ENCODE peak calls at places on chromosome 15, in six cellular contexts. S is psoas muscle, O is astrocyte of the spinal cord, L is lower leg skin, F is NCI-H1417, Z is frontal cortex. K is an unnamed sample.

GRCh38 chr15:55230051-55230670 is 33.4 kb upstream of the RSL24D1 start:
- DNase-seq in S (no peak), O (peak), L (no peak), F (no peak), Z (no peak), K (no peak)

GRCh38 chr15:92906563-92907081 is 6.5 kb downstream of the CHD2 start:
- DNase-seq in S (no peak), O (peak), L (no peak), F (no peak), Z (no peak), K (peak)

GRCh38 chr15:82856397-82857170 is 47.2 kb downstream of the WHAMM start:
- DNase-seq in S (no peak), O (no peak), L (peak), F (no peak), Z (no peak), K (no peak)

GRCh38 chr15:52857937-52858336 is 67.8 kb upstream of the ONECUT1 start:
- DNase-seq in S (no peak), O (peak), L (no peak), F (no peak), Z (no peak), K (no peak)

GRCh38 chr15:59349715-59350420 is 22.8 kb downstream of the MYO1E start:
- DNase-seq in S (peak), O (peak), L (no peak), F (no peak), Z (peak), K (no peak)

GRCh38 chr15:38635170-38635569 is 70.6 kb upstream of the RASGRP1 start:
- DNase-seq in S (no peak), O (no peak), L (no peak), F (no peak), Z (no peak), K (no peak)

GRCh38 chr15:92711457-92711831 is 55.9 kb upstream of the FAM174B start:
- DNase-seq in S (no peak), O (no peak), L (no peak), F (no peak), Z (no peak), K (no peak)

GRCh38 chr15:94963953-94964352 is 732.6 kb downstream of the MCTP2 start:
- DNase-seq in S (no peak), O (no peak), L (no peak), F (no peak), Z (no peak), K (no peak)

GRCh38 chr15:40953713-40954074 is 423 bp downstream of the CHAC1 start:
- DNase-seq in S (no peak), O (no peak), L (no peak), F (no peak), Z (no peak), K (no peak)

GRCh38 chr15:73686781-73687256 is 2.6 kb downstream of the CD276 start:
- DNase-seq in S (no peak), O (peak), L (peak), F (no peak), Z (no peak), K (no peak)

GRCh38 chr15:88142141-88142540 is 114.4 kb downstream of the NTRK3 start:
- DNase-seq in S (no peak), O (no peak), L (no peak), F (no peak), Z (no peak), K (no peak)

GRCh38 chr15:90037961-90038633 is 37.0 kb downstream of the ZNF710 start:
- DNase-seq in S (peak), O (no peak), L (no peak), F (no peak), Z (no peak), K (peak)

GRCh38 chr15:65072027-65072426 is 4.2 kb upstream of the RASL12 start:
- DNase-seq in S (peak), O (no peak), L (no peak), F (no peak), Z (no peak), K (no peak)

K was measured in activated T-helper 1 cell treated with anti-CD3 and anti-CD28 coated beads, Interleukin-12 subunit alpha, Interleukin-12 subunit beta, Interleukin-2, Interleukin-4 antibody, amounts not matched to agents 30 ng/mL and 10 ng/mL and 1 ng/mL, durations not matched to agents 14 hours and 24 hours and 36 hours.